ENCODE peak calls at places on chromosomes 16 and 17, in seven cellular contexts. One of them, this sample, is unnamed.
A peak's percentile ranks its signal among the peaks of the same experiment; 100 is the strongest.

GRCh38 chr16:4272114-4272954 is 489 bp downstream of the TFAP4 start:
- DNase-seq in stimulated activated CD8-positive, alpha-beta memory T cell treated with anti-CD3 and anti-CD28 coated beads, Interleukin-4, amount 100 ng/mL, for 4 hours: peak; percentile 6
- DNase-seq in stromal cell of bone marrow: no peak
- DNase-seq in GM04504: no peak
- DNase-seq in astrocyte of the cerebellum: no peak
- DNase-seq in pancreas: peak; percentile 71
- DNase-seq in activated naive CD8-positive, alpha-beta T cell treated with anti-CD3 and anti-CD28 coated beads, Interleukin-2, amount 50 U/mL, for 24 hours: peak; percentile 57
- DNase-seq in this sample: no peak

GRCh38 chr16:67207857-67208524 is 9.1 kb downstream of the ELMO3 start:
- DNase-seq in stimulated activated CD8-positive, alpha-beta memory T cell treated with anti-CD3 and anti-CD28 coated beads, Interleukin-4, amount 100 ng/mL, for 4 hours: no peak
- DNase-seq in stromal cell of bone marrow: no peak
- DNase-seq in GM04504: no peak
- DNase-seq in astrocyte of the cerebellum: no peak
- DNase-seq in pancreas: no peak
- DNase-seq in activated naive CD8-positive, alpha-beta T cell treated with anti-CD3 and anti-CD28 coated beads, Interleukin-2, amount 50 U/mL, for 24 hours: no peak
- DNase-seq in this sample: no peak

GRCh38 chr17:68580236-68580903 is 20.8 kb downstream of the FAM20A start:
- DNase-seq in stimulated activated CD8-positive, alpha-beta memory T cell treated with anti-CD3 and anti-CD28 coated beads, Interleukin-4, amount 100 ng/mL, for 4 hours: no peak
- DNase-seq in stromal cell of bone marrow: peak; percentile 98
- DNase-seq in GM04504: peak; percentile 88
- DNase-seq in astrocyte of the cerebellum: no peak
- DNase-seq in pancreas: no peak
- DNase-seq in activated naive CD8-positive, alpha-beta T cell treated with anti-CD3 and anti-CD28 coated beads, Interleukin-2, amount 50 U/mL, for 24 hours: no peak
- DNase-seq in this sample: no peak

GRCh38 chr16:59236804-59237463 is 502.8 kb upstream of the GOT2 start:
- DNase-seq in stimulated activated CD8-positive, alpha-beta memory T cell treated with anti-CD3 and anti-CD28 coated beads, Interleukin-4, amount 100 ng/mL, for 4 hours: no peak
- DNase-seq in stromal cell of bone marrow: no peak
- DNase-seq in GM04504: no peak
- DNase-seq in astrocyte of the cerebellum: no peak
- DNase-seq in pancreas: no peak
- DNase-seq in activated naive CD8-positive, alpha-beta T cell treated with anti-CD3 and anti-CD28 coated beads, Interleukin-2, amount 50 U/mL, for 24 hours: no peak
- DNase-seq in this sample: no peak

GRCh38 chr17:64259922-64260321 is 3.1 kb downstream of the TEX2 start:
- DNase-seq in stimulated activated CD8-positive, alpha-beta memory T cell treated with anti-CD3 and anti-CD28 coated beads, Interleukin-4, amount 100 ng/mL, for 4 hours: no peak
- DNase-seq in stromal cell of bone marrow: peak; percentile 40
- DNase-seq in GM04504: peak; percentile 78
- DNase-seq in astrocyte of the cerebellum: peak; percentile 23
- DNase-seq in pancreas: no peak
- DNase-seq in activated naive CD8-positive, alpha-beta T cell treated with anti-CD3 and anti-CD28 coated beads, Interleukin-2, amount 50 U/mL, for 24 hours: no peak
- DNase-seq in this sample: no peak

GRCh38 chr16:23729503-23730424 is 16.7 kb upstream of the ERN2 start:
- DNase-seq in stimulated activated CD8-positive, alpha-beta memory T cell treated with anti-CD3 and anti-CD28 coated beads, Interleukin-4, amount 100 ng/mL, for 4 hours: no peak
- DNase-seq in stromal cell of bone marrow: peak; percentile 24
- DNase-seq in GM04504: peak; percentile 10
- DNase-seq in astrocyte of the cerebellum: no peak
- DNase-seq in pancreas: no peak
- DNase-seq in activated naive CD8-positive, alpha-beta T cell treated with anti-CD3 and anti-CD28 coated beads, Interleukin-2, amount 50 U/mL, for 24 hours: no peak
- DNase-seq in this sample: no peak

GRCh38 chr17:56142325-56142724 is 10.9 kb upstream of the ANKFN1 start:
- DNase-seq in stimulated activated CD8-positive, alpha-beta memory T cell treated with anti-CD3 and anti-CD28 coated beads, Interleukin-4, amount 100 ng/mL, for 4 hours: no peak
- DNase-seq in stromal cell of bone marrow: peak; percentile 35
- DNase-seq in GM04504: peak; percentile 91
- DNase-seq in astrocyte of the cerebellum: peak; percentile 93
- DNase-seq in pancreas: no peak
- DNase-seq in activated naive CD8-positive, alpha-beta T cell treated with anti-CD3 and anti-CD28 coated beads, Interleukin-2, amount 50 U/mL, for 24 hours: no peak
- DNase-seq in this sample: no peak

GRCh38 chr17:63439682-63440081 is 6.4 kb downstream of the CYB561 start:
- DNase-seq in stimulated activated CD8-positive, alpha-beta memory T cell treated with anti-CD3 and anti-CD28 coated beads, Interleukin-4, amount 100 ng/mL, for 4 hours: no peak
- DNase-seq in stromal cell of bone marrow: no peak
- DNase-seq in GM04504: peak; percentile 35
- DNase-seq in astrocyte of the cerebellum: peak; percentile 68
- DNase-seq in pancreas: no peak
- DNase-seq in activated naive CD8-positive, alpha-beta T cell treated with anti-CD3 and anti-CD28 coated beads, Interleukin-2, amount 50 U/mL, for 24 hours: no peak
- DNase-seq in this sample: no peak

GRCh38 chr17:3512512-3513171 is 36.8 kb downstream of the ASPA start:
- DNase-seq in stimulated activated CD8-positive, alpha-beta memory T cell treated with anti-CD3 and anti-CD28 coated beads, Interleukin-4, amount 100 ng/mL, for 4 hours: no peak
- DNase-seq in stromal cell of bone marrow: peak; percentile 63
- DNase-seq in GM04504: peak; percentile 61
- DNase-seq in astrocyte of the cerebellum: peak; percentile 53
- DNase-seq in pancreas: peak; percentile 84
- DNase-seq in activated naive CD8-positive, alpha-beta T cell treated with anti-CD3 and anti-CD28 coated beads, Interleukin-2, amount 50 U/mL, for 24 hours: no peak
- DNase-seq in this sample: no peak

GRCh38 chr16:53518550-53519416 is 15.8 kb upstream of the AKTIP start:
- DNase-seq in stimulated activated CD8-positive, alpha-beta memory T cell treated with anti-CD3 and anti-CD28 coated beads, Interleukin-4, amount 100 ng/mL, for 4 hours: peak; percentile 63
- DNase-seq in stromal cell of bone marrow: no peak
- DNase-seq in GM04504: no peak
- DNase-seq in astrocyte of the cerebellum: no peak
- DNase-seq in pancreas: no peak
- DNase-seq in activated naive CD8-positive, alpha-beta T cell treated with anti-CD3 and anti-CD28 coated beads, Interleukin-2, amount 50 U/mL, for 24 hours: peak; percentile 77
- DNase-seq in this sample: peak; percentile 48

This sample was measured in SK-N-MC.